ENCODE peak calls at places on chromosome 11, in five cellular contexts. L is endothelial cell, D is adipocyte, S is PC-9, C is NCI-H1436. Y is an unnamed sample.

GRCh38 chr11:76281558-76281906 is 75.2 kb upstream of the WNT11 start:
- DNase-seq in L (no peak), D (no peak), S (no peak), C (no peak), Y (no peak)

GRCh38 chr11:134630896-134631295 is 218.9 kb upstream of the B3GAT1 start:
- DNase-seq in L (no peak), D (no peak), S (no peak), C (no peak), Y (no peak)

GRCh38 chr11:13834463-13834862 is 128.1 kb upstream of the SPON1 start:
- DNase-seq in L (peak; percentile 58), D (no peak), S (no peak), C (no peak), Y (no peak)

GRCh38 chr11:115085461-115086220 is 407.3 kb downstream of the NXPE2 start:
- DNase-seq in L (no peak), D (no peak), S (no peak), C (no peak), Y (no peak)

GRCh38 chr11:70699294-70700221 is 301.2 kb downstream of the CTTN start:
- DNase-seq in L (peak; percentile 47), D (no peak), S (no peak), C (no peak), Y (no peak)

GRCh38 chr11:12251651-12252560 is 125.5 kb upstream of the PARVA start:
- DNase-seq in L (no peak), D (no peak), S (no peak), C (no peak), Y (no peak)

GRCh38 chr11:47233989-47234668 is 14.5 kb downstream of the ACP2 start:
- DNase-seq in L (peak; percentile 27), D (peak; percentile 50), S (no peak), C (no peak), Y (no peak)

GRCh38 chr11:9719949-9720646 is 56.2 kb downstream of the SWAP70 start:
- DNase-seq in L (no peak), D (no peak), S (no peak), C (no peak), Y (no peak)

GRCh38 chr11:2741377-2742131 is 41.8 kb upstream of the KCNQ1OT1 start:
- DNase-seq in L (no peak), D (peak; percentile 64), S (peak; percentile 57), C (no peak), Y (peak; percentile 47)

GRCh38 chr11:92104349-92104748 is 120.3 kb upstream of the FAT3 start:
- DNase-seq in L (no peak), D (no peak), S (no peak), C (no peak), Y (no peak)

GRCh38 chr11:86079421-86079820 is 10.5 kb upstream of the PICALM start:
- DNase-seq in L (no peak), D (no peak), S (no peak), C (no peak), Y (no peak)

GRCh38 chr11:5600374-5600851 is 4.0 kb downstream of the TRIM6 start:
- DNase-seq in L (peak; percentile 66), D (peak; percentile 72), S (no peak), C (peak; percentile 7), Y (peak; percentile 80)

GRCh38 chr11:34274712-34275398 is 83.0 kb downstream of the ABTB2 start:
- DNase-seq in L (no peak), D (peak; percentile 94), S (peak; percentile 99), C (no peak), Y (peak; percentile 92)

GRCh38 chr11:88175004-88175706 is at the start of gene RAB38:
- DNase-seq in L (peak; percentile 47), D (peak; percentile 19), S (peak; percentile 72), C (peak; percentile 12), Y (peak; percentile 78)

GRCh38 chr11:33869511-33870422 is 22.1 kb downstream of the LMO2 start:
- DNase-seq in L (peak; percentile 69), D (peak; percentile 58), S (peak; percentile 29), C (peak; percentile 42), Y (peak; percentile 73)

GRCh38 chr11:113553905-113554304 is 78.7 kb upstream of the DRD2 start:
- DNase-seq in L (peak; percentile 18), D (no peak), S (no peak), C (no peak), Y (no peak)

Y was measured in lower lobe of right lung.